ENCODE peak calls at places on chromosomes 3 and 15, in seven cellular contexts. T, B, D, L, J, F and X are unnamed samples.

GRCh38 chr15:61025283-61025682 is 203.8 kb downstream of the RORA start:
- DNase-seq in J (no peak), L (no peak), B (peak), T (no peak), F (no peak), D (no peak), X (no peak)

GRCh38 chr15:39976291-39977274 is 42.7 kb downstream of the EIF2AK4 start:
- DNase-seq in J (peak), T (peak), B (peak), F (peak), L (peak), D (peak), X (peak)

GRCh38 chr3:11559816-11560633 is 83.7 kb downstream of the VGLL4 start:
- DNase-seq in D (peak), J (no peak), T (no peak), B (no peak), L (no peak), F (no peak), X (no peak)

GRCh38 chr3:53102601-53103147 is 27.6 kb downstream of the RFT1 start:
- DNase-seq in B (no peak), F (no peak), D (no peak), T (no peak), J (no peak), L (no peak), X (no peak)

GRCh38 chr3:189389346-189389745 is 217.6 kb downstream of the TPRG1 start:
- DNase-seq in L (no peak), T (no peak), D (no peak), F (no peak), B (no peak), J (no peak), X (no peak)

GRCh38 chr15:55549305-55549704 is 38.8 kb downstream of the PYGO1 start:
- DNase-seq in J (no peak), F (no peak), D (no peak), L (no peak), T (no peak), B (no peak), X (no peak)

GRCh38 chr3:124519844-124520243 is 210.4 kb upstream of the UMPS start:
- DNase-seq in J (no peak), T (no peak), D (no peak), B (no peak), F (no peak), L (no peak), X (no peak)

GRCh38 chr3:28286595-28286994 is 45.2 kb downstream of the CMC1 start:
- DNase-seq in J (no peak), L (no peak), T (peak), F (no peak), B (peak), D (no peak), X (no peak)

GRCh38 chr3:177753498-177754155 is 556.3 kb upstream of the TBL1XR1 start:
- DNase-seq in F (no peak), D (no peak), L (no peak), T (no peak), B (peak), J (no peak), X (no peak)

GRCh38 chr15:62637498-62637897 is 405.0 kb upstream of the TPM1 start:
- DNase-seq in L (no peak), B (no peak), T (no peak), F (no peak), D (no peak), J (no peak), X (peak)

GRCh38 chr3:105866656-105867653 is 1.9 kb downstream of the CBLB start:
- DNase-seq in F (peak), D (no peak), L (no peak), B (no peak), J (no peak), T (no peak), X (no peak)

GRCh38 chr3:107428051-107428858 is 51.0 kb downstream of the CCDC54 start:
- DNase-seq in L (no peak), B (no peak), T (no peak), F (no peak), D (no peak), J (no peak), X (no peak)

GRCh38 chr3:43436507-43437140 is 150.3 kb downstream of the SNRK start:
- DNase-seq in B (no peak), T (no peak), D (no peak), L (no peak), J (no peak), F (no peak), X (no peak)

GRCh38 chr3:98788651-98789050 is 25.5 kb downstream of the ST3GAL6 start:
- DNase-seq in J (no peak), D (no peak), F (no peak), L (no peak), T (peak), B (no peak), X (no peak)

GRCh38 chr3:35305406-35305805 is 333.9 kb upstream of the ARPP21 start:
- DNase-seq in D (no peak), F (no peak), T (no peak), L (no peak), B (no peak), J (no peak), X (no peak)

GRCh38 chr3:38479431-38480092 is 16.6 kb upstream of the EXOG start:
- DNase-seq in J (peak), B (peak), D (peak), T (peak), F (peak), L (peak), X (peak)

GRCh38 chr3:172808969-172809546 is 58.5 kb downstream of the ECT2 start:
- DNase-seq in L (no peak), B (peak), J (no peak), T (peak), D (no peak), F (peak), X (no peak)

GRCh38 chr3:156604642-156605144 is 49.8 kb upstream of the SSR3 start:
- DNase-seq in T (no peak), F (no peak), L (no peak), J (no peak), D (no peak), B (no peak), X (no peak)

GRCh38 chr3:52742418-52743041 is 28.2 kb downstream of the NEK4 start:
- DNase-seq in F (peak), B (peak), J (no peak), T (peak), D (no peak), L (no peak), X (no peak)

GRCh38 chr3:18134386-18135082 is 290.6 kb downstream of the SATB1 start:
- DNase-seq in D (no peak), L (no peak), T (no peak), J (no peak), B (peak), F (peak), X (no peak)

GRCh38 chr15:53536479-53537120 is 222.9 kb downstream of the WDR72 start:
- DNase-seq in J (no peak), T (no peak), F (no peak), L (no peak), D (no peak), B (no peak), X (no peak)

GRCh38 chr3:129623447-129624118 is 17.1 kb upstream of the PLXND1 start:
- DNase-seq in T (no peak), L (peak), J (peak), F (no peak), B (no peak), D (peak), X (peak)

GRCh38 chr3:132225664-132226063 is 91.5 kb upstream of the ACP3 start:
- DNase-seq in F (no peak), T (no peak), D (no peak), J (no peak), B (no peak), L (no peak), X (no peak)

GRCh38 chr3:194389269-194389668 is 9.8 kb downstream of the GP5 start:
- DNase-seq in B (no peak), J (no peak), T (no peak), D (no peak), L (no peak), F (no peak), X (no peak)

GRCh38 chr3:114178770-114179368 is at the start of gene DRD3:
- DNase-seq in T (peak), B (peak), D (no peak), F (peak), J (peak), L (no peak), X (no peak)

GRCh38 chr3:197811343-197811742 is 20.3 kb downstream of the LRCH3 start:
- DNase-seq in F (peak), B (peak), L (no peak), T (no peak), D (no peak), J (no peak), X (no peak)

GRCh38 chr3:36372534-36372935 is 7.8 kb upstream of the STAC start:
- DNase-seq in T (no peak), D (no peak), F (peak), L (no peak), B (no peak), J (no peak), X (no peak)

GRCh38 chr3:39000008-39000450 is 51.7 kb downstream of the SCN11A start:
- DNase-seq in D (no peak), J (no peak), L (no peak), F (no peak), T (peak), B (peak), X (no peak)

GRCh38 chr3:46860381-46861292 is 2.6 kb downstream of the MYL3 start:
- DNase-seq in F (no peak), B (no peak), T (peak), J (peak), L (no peak), D (peak), X (no peak)

GRCh38 chr3:56839784-56840724 is 38.3 kb upstream of the ARHGEF3 start:
- DNase-seq in J (no peak), B (peak), L (no peak), D (no peak), F (peak), T (no peak), X (no peak)

GRCh38 chr3:59245300-59245878 is 195.6 kb upstream of the CFAP20DC start:
- DNase-seq in B (no peak), J (no peak), T (no peak), D (no peak), L (no peak), F (no peak), X (no peak)

GRCh38 chr3:62110801-62111200 is 262.5 kb downstream of the FEZF2 start:
- DNase-seq in J (no peak), T (no peak), D (no peak), L (no peak), B (no peak), F (no peak), X (no peak)

GRCh38 chr3:62113092-62113491 is 260.3 kb downstream of the FEZF2 start:
- DNase-seq in T (no peak), J (no peak), B (no peak), F (no peak), D (no peak), L (no peak), X (no peak)

GRCh38 chr3:62109534-62109933 is 263.8 kb downstream of the FEZF2 start:
- DNase-seq in F (peak), J (no peak), B (peak), L (no peak), T (no peak), D (no peak), X (no peak)
- TF ChIP-seq CTCF in F (peak), J (no peak), B (peak), L (no peak), T (peak), D (no peak), X (no peak)

DNA sequence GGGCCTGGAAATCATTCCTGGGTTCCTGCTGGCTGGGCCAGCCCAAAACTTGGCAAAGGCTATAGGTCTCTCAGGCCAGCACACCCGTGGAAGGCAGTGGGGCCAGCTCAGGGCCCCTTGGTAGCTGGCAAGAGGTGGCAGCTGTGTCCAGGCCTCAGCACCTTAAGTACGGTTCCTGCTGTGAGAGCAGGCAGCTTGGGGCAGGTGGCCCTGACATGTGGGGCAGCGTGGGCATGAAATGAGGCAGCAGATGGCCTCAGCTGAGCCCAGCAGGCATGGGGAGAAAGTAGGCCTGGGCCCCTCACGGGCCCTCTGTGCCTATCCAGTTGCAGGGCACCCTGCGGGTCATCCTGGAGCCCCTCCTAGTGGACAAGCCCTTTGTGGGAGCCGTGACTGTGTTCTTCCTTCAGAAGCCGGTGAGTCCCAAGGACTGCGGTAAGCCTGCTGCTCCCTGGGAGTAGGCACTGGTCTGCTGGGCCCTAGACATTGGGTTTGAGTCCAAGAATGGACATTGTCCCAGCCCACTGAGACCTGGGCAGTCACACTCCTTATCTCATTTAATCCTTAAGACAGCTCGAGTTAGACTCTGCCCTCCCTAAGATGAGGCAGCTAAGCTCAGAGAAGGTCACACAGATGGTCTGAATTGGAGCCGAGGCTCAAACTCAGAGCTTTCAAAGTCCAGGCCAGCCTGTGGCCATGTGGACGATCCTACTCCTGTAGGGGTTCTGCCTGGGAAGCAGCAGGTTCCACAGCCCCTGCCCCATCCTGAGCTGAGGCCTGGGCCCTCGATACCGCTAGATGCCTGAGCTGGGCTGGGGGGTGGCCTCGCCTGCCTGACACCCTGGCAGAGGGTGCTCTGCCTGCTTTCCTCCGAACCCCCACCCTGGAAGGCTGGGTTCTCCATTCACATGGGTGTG is 25.5 kb downstream of the ESYT3 start:
- DNase-seq in B (no peak), T (no peak), F (no peak), D (no peak), L (no peak), J (no peak), X (peak)
- TF ChIP-seq CTCF in B (no peak), T (no peak), F (no peak), D (no peak), L (no peak), J (no peak), X (no peak)

GRCh38 chr15:77808077-77808476 is 175.4 kb upstream of the LINGO1 start:
- DNase-seq in J (no peak), D (no peak), F (no peak), L (no peak), B (no peak), T (no peak), X (no peak)
- TF ChIP-seq CTCF in J (no peak), D (no peak), F (no peak), L (no peak), B (no peak), T (no peak), X (no peak)

GRCh38 chr3:183434503-183434902 is 6.1 kb upstream of the MCF2L2 start:
- DNase-seq in L (no peak), T (no peak), B (no peak), F (no peak), J (no peak), D (no peak), X (no peak)

GRCh38 chr3:183437696-183438564 is 9.5 kb upstream of the MCF2L2 start:
- DNase-seq in T (no peak), B (no peak), J (no peak), D (no peak), F (no peak), L (no peak), X (peak)

GRCh38 chr3:183434992-183435391 is 6.6 kb upstream of the MCF2L2 start:
- DNase-seq in F (no peak), J (no peak), L (no peak), B (no peak), T (no peak), D (no peak), X (peak)

GRCh38 chr3:183437060-183437459 is 8.6 kb upstream of the MCF2L2 start:
- DNase-seq in T (no peak), J (no peak), L (no peak), D (no peak), B (no peak), F (no peak), X (peak)

DNA sequence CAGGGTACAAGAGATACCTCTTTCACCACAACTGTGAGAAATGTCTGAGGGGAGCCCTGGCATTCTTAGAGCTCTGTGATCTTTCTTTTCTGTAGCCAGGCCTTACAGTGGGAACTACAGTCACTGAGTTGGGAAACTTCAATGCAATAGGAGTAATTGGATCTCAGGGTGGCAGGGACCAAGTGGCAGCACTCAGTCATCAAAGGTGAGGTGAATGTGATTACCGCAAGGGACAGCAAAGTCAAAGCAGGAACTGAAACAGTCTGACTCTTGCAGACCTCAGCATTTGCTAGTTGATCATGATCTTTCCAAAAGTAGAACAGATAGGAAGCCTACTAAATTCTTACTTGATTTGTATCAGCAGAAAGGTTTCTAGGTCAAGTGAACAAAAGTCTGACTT is 7.3 kb upstream of the MCF2L2 start:
- DNase-seq in T (peak), J (no peak), B (no peak), F (no peak), D (no peak), L (no peak), X (peak)
- TF ChIP-seq CTCF in T (no peak), J (no peak), B (no peak), F (no peak), D (no peak), L (no peak), X (no peak)

GRCh38 chr15:91538782-91539181 is 314.7 kb upstream of the SLCO3A1 start:
- DNase-seq in B (no peak), F (no peak), D (no peak), T (no peak), L (no peak), J (no peak), X (no peak)
- TF ChIP-seq CTCF in B (no peak), F (no peak), D (no peak), T (no peak), L (no peak), J (no peak), X (no peak)

DNA sequence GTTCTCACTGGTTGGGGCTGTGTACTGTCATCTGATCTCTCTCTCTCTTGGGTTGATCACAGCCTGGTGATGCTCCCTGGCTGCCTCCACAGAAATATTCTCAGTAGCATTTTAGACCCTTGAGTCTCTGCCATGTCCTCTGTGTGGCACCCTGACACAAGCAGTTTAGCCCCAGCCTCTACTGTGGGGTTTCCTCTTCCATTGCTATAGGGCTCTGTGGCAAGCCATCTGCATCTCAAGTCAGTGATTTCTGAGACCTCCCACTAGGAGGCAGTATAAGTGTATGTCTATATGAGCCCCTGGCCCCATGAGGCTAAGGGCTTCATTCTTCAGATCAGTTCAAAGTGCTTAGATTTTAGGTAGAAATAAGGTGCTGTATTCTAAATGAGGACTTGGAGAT is 50.6 kb upstream of the PLAAT1 start:
- DNase-seq in B (no peak), J (peak), F (no peak), L (no peak), T (peak), D (no peak), X (no peak)
- TF ChIP-seq CTCF in B (no peak), J (peak), F (peak), L (peak), T (peak), D (no peak), X (peak)